ENCODE peak calls at places on chromosomes 7 and 10, in six cellular contexts. One of them, this sample, is unnamed.

GRCh38 chr7:18792866-18793595 is 297.5 kb downstream of the HDAC9 start:
- DNase-seq in NCI-H2081: no peak
- DNase-seq in epithelial cell of esophagus: peak
- DNase-seq in RCC 7860: no peak
- DNase-seq in Kasumi-1: no peak
- DNase-seq in fibroblast of mammary gland: no peak
- DNase-seq in this sample: no peak

GRCh38 chr10:34743804-34744203 is 71.3 kb downstream of the PARD3 start:
- DNase-seq in RCC 7860: no peak
- DNase-seq in Kasumi-1: no peak
- DNase-seq in epithelial cell of esophagus: peak
- DNase-seq in NCI-H2081: no peak
- DNase-seq in fibroblast of mammary gland: peak
- DNase-seq in this sample: no peak

GRCh38 chr7:138245682-138246081 is 169.4 kb downstream of the AKR1D1 start:
- DNase-seq in RCC 7860: no peak
- DNase-seq in fibroblast of mammary gland: no peak
- DNase-seq in NCI-H2081: no peak
- DNase-seq in epithelial cell of esophagus: peak
- DNase-seq in Kasumi-1: no peak
- DNase-seq in this sample: no peak

GRCh38 chr7:87231715-87232114 is 12.2 kb upstream of the TMEM243 start:
- DNase-seq in fibroblast of mammary gland: no peak
- DNase-seq in NCI-H2081: no peak
- DNase-seq in epithelial cell of esophagus: no peak
- DNase-seq in RCC 7860: no peak
- DNase-seq in Kasumi-1: no peak
- DNase-seq in this sample: no peak

GRCh38 chr10:110681023-110681681 is 37.0 kb downstream of the RBM20 start:
- DNase-seq in NCI-H2081: no peak
- DNase-seq in epithelial cell of esophagus: peak
- DNase-seq in RCC 7860: peak
- DNase-seq in fibroblast of mammary gland: peak
- DNase-seq in Kasumi-1: peak
- DNase-seq in this sample: peak

GRCh38 chr10:22504766-22505165 is 159.5 kb downstream of the SPAG6 start:
- DNase-seq in fibroblast of mammary gland: no peak
- DNase-seq in Kasumi-1: no peak
- DNase-seq in NCI-H2081: no peak
- DNase-seq in epithelial cell of esophagus: no peak
- DNase-seq in RCC 7860: no peak
- DNase-seq in this sample: no peak

GRCh38 chr7:41445951-41446350 is 256.9 kb downstream of the INHBA start:
- DNase-seq in fibroblast of mammary gland: no peak
- DNase-seq in Kasumi-1: no peak
- DNase-seq in RCC 7860: no peak
- DNase-seq in NCI-H2081: no peak
- DNase-seq in epithelial cell of esophagus: no peak
- DNase-seq in this sample: no peak

GRCh38 chr10:102231357-102232318 is 5.5 kb downstream of the ELOVL3 start:
- DNase-seq in Kasumi-1: peak
- DNase-seq in RCC 7860: no peak
- DNase-seq in epithelial cell of esophagus: peak
- DNase-seq in NCI-H2081: peak
- DNase-seq in fibroblast of mammary gland: no peak
- DNase-seq in this sample: peak

GRCh38 chr7:104914427-104914826 is 99.6 kb upstream of the KMT2E start:
- DNase-seq in NCI-H2081: no peak
- DNase-seq in fibroblast of mammary gland: no peak
- DNase-seq in Kasumi-1: no peak
- DNase-seq in epithelial cell of esophagus: no peak
- DNase-seq in RCC 7860: no peak
- DNase-seq in this sample: no peak

GRCh38 chr10:63208981-63209380 is 75.9 kb downstream of the NRBF2 start:
- DNase-seq in NCI-H2081: no peak
- DNase-seq in fibroblast of mammary gland: peak
- DNase-seq in epithelial cell of esophagus: peak
- DNase-seq in Kasumi-1: no peak
- DNase-seq in RCC 7860: no peak
- DNase-seq in this sample: no peak

GRCh38 chr7:151023211-151023610 is 1.1 kb downstream of the ATG9B start:
- DNase-seq in Kasumi-1: no peak
- DNase-seq in epithelial cell of esophagus: no peak
- DNase-seq in NCI-H2081: no peak
- DNase-seq in RCC 7860: no peak
- DNase-seq in fibroblast of mammary gland: no peak
- DNase-seq in this sample: no peak

GRCh38 chr10:97179731-97180366 is 5.9 kb downstream of the SLIT1 start:
- DNase-seq in Kasumi-1: no peak
- DNase-seq in RCC 7860: no peak
- DNase-seq in epithelial cell of esophagus: no peak
- DNase-seq in fibroblast of mammary gland: no peak
- DNase-seq in NCI-H2081: peak
- DNase-seq in this sample: no peak

GRCh38 chr7:79337722-79338121 is 115.7 kb downstream of the MAGI2 start:
- DNase-seq in Kasumi-1: no peak
- DNase-seq in RCC 7860: no peak
- DNase-seq in epithelial cell of esophagus: no peak
- DNase-seq in fibroblast of mammary gland: no peak
- DNase-seq in NCI-H2081: no peak
- DNase-seq in this sample: no peak

GRCh38 chr7:110790992-110791391 is 299.9 kb upstream of the LRRN3 start:
- DNase-seq in NCI-H2081: no peak
- DNase-seq in RCC 7860: no peak
- DNase-seq in epithelial cell of esophagus: no peak
- DNase-seq in fibroblast of mammary gland: no peak
- DNase-seq in Kasumi-1: no peak
- DNase-seq in this sample: no peak

GRCh38 chr7:157493017-157493416 is 156.2 kb downstream of the DNAJB6 start:
- DNase-seq in RCC 7860: no peak
- DNase-seq in fibroblast of mammary gland: no peak
- DNase-seq in epithelial cell of esophagus: peak
- DNase-seq in Kasumi-1: no peak
- DNase-seq in NCI-H2081: no peak
- DNase-seq in this sample: no peak

GRCh38 chr7:37247881-37248280 is 200.8 kb downstream of the ELMO1 start:
- DNase-seq in Kasumi-1: peak
- DNase-seq in RCC 7860: no peak
- DNase-seq in epithelial cell of esophagus: peak
- DNase-seq in NCI-H2081: no peak
- DNase-seq in fibroblast of mammary gland: peak
- DNase-seq in this sample: no peak

GRCh38 chr7:451255-452229 is 68.1 kb downstream of the PDGFA start:
- DNase-seq in NCI-H2081: no peak
- DNase-seq in Kasumi-1: no peak
- DNase-seq in RCC 7860: no peak
- DNase-seq in fibroblast of mammary gland: no peak
- DNase-seq in epithelial cell of esophagus: no peak
- DNase-seq in this sample: no peak

GRCh38 chr7:83976302-83976701 is 218.3 kb downstream of the SEMA3A start:
- DNase-seq in NCI-H2081: peak
- DNase-seq in fibroblast of mammary gland: peak
- DNase-seq in Kasumi-1: peak
- DNase-seq in epithelial cell of esophagus: peak
- DNase-seq in RCC 7860: peak
- DNase-seq in this sample: no peak

GRCh38 chr10:62157601-62158000 is 111.0 kb downstream of the RTKN2 start:
- DNase-seq in Kasumi-1: no peak
- DNase-seq in fibroblast of mammary gland: no peak
- DNase-seq in RCC 7860: no peak
- DNase-seq in epithelial cell of esophagus: no peak
- DNase-seq in NCI-H2081: no peak
- DNase-seq in this sample: no peak

GRCh38 chr10:132662186-132662920 is 123.6 kb downstream of the NKX6-2 start:
- DNase-seq in Kasumi-1: no peak
- DNase-seq in fibroblast of mammary gland: no peak
- DNase-seq in epithelial cell of esophagus: no peak
- DNase-seq in RCC 7860: no peak
- DNase-seq in NCI-H2081: no peak
- DNase-seq in this sample: no peak

GRCh38 chr7:139896288-139896687 is 67.2 kb downstream of the TBXAS1 start:
- DNase-seq in Kasumi-1: no peak
- DNase-seq in NCI-H2081: no peak
- DNase-seq in RCC 7860: no peak
- DNase-seq in fibroblast of mammary gland: no peak
- DNase-seq in epithelial cell of esophagus: no peak
- DNase-seq in this sample: no peak

GRCh38 chr7:151125459-151125834 is 39.2 kb downstream of the AGAP3 start:
- DNase-seq in fibroblast of mammary gland: no peak
- DNase-seq in NCI-H2081: no peak
- DNase-seq in Kasumi-1: no peak
- DNase-seq in epithelial cell of esophagus: no peak
- DNase-seq in RCC 7860: no peak
- DNase-seq in this sample: no peak

GRCh38 chr10:8224591-8224990 is 170.1 kb downstream of the GATA3 start:
- DNase-seq in fibroblast of mammary gland: no peak
- DNase-seq in Kasumi-1: no peak
- DNase-seq in RCC 7860: no peak
- DNase-seq in NCI-H2081: no peak
- DNase-seq in epithelial cell of esophagus: peak
- DNase-seq in this sample: no peak

GRCh38 chr10:122326385-122326784 is 48.1 kb upstream of the PLEKHA1 start:
- DNase-seq in fibroblast of mammary gland: no peak
- DNase-seq in NCI-H2081: no peak
- DNase-seq in Kasumi-1: no peak
- DNase-seq in epithelial cell of esophagus: no peak
- DNase-seq in RCC 7860: no peak
- DNase-seq in this sample: no peak

GRCh38 chr10:122639801-122640200 is 59.8 kb downstream of the C10orf120 start:
- DNase-seq in Kasumi-1: no peak
- DNase-seq in epithelial cell of esophagus: peak
- DNase-seq in NCI-H2081: no peak
- DNase-seq in fibroblast of mammary gland: no peak
- DNase-seq in RCC 7860: no peak
- DNase-seq in this sample: no peak